ENCODE peak calls at places on chromosome 2, in ten cellular contexts. V is heart left ventricle, X is A549, O is Peyer's patch, R is transverse colon, S is vagina, M is NB4, Z is HCT116, H is sigmoid colon, U is upper lobe of left lung. J is an unnamed sample.

GRCh38 chr2:80499095-80499494 is 194.5 kb upstream of the LRRTM1 start:
- DNase-seq in U (no peak), M (peak; percentile 39), H (no peak), O (no peak), Z (peak; percentile 6), S (no peak), R (peak; percentile 28), X (peak; percentile 32), V (peak; percentile 39), J (no peak)

GRCh38 chr2:53820711-53821110 is 33.9 kb downstream of the ERLEC1 start:
- DNase-seq in O (no peak), Z (no peak), R (no peak), X (no peak), U (no peak), V (no peak), M (no peak), H (no peak), S (no peak), J (no peak)

GRCh38 chr2:134685967-134686366 is 32.8 kb downstream of the TMEM163 start:
- DNase-seq in X (no peak), U (no peak), H (no peak), O (no peak), V (no peak), S (no peak), R (no peak), Z (no peak), M (no peak), J (no peak)

GRCh38 chr2:75290600-75291140 is 91.3 kb upstream of the TACR1 start:
- DNase-seq in M (no peak), U (no peak), H (no peak), O (no peak), Z (no peak), X (peak; percentile 18), V (no peak), S (no peak), R (no peak), J (no peak)

GRCh38 chr2:18932864-18933263 is 343.5 kb upstream of the NT5C1B start:
- DNase-seq in U (no peak), Z (no peak), O (no peak), M (no peak), V (no peak), H (no peak), S (no peak), X (no peak), R (no peak), J (no peak)

GRCh38 chr2:8409461-8410260 is 272.2 kb upstream of the ID2 start:
- DNase-seq in R (no peak), S (no peak), H (no peak), Z (no peak), X (no peak), V (no peak), O (no peak), M (no peak), U (no peak), J (no peak)

GRCh38 chr2:196849895-196850294 is 40.7 kb upstream of the C2orf66 start:
- DNase-seq in X (peak; percentile 58), O (no peak), Z (no peak), V (no peak), R (peak; percentile 32), S (no peak), M (peak; percentile 12), H (no peak), U (no peak), J (peak; percentile 14)

GRCh38 chr2:173821451-173821850 is 143.7 kb downstream of the SP3 start:
- DNase-seq in X (no peak), M (no peak), U (no peak), V (no peak), Z (no peak), H (no peak), S (no peak), R (no peak), O (no peak), J (no peak)

GRCh38 chr2:43995733-43996533 is at the start of gene LRPPRC:
- DNase-seq in R (peak; percentile 94), S (no peak), H (peak; percentile 98), Z (peak; percentile 94), V (peak; percentile 96), M (peak; percentile 98), X (peak; percentile 98), O (peak; percentile 90), U (peak; percentile 92), J (peak; percentile 91)
- TF ChIP-seq POLR2A in R (peak; percentile 72), S (peak; percentile 32), H (peak; percentile 70), Z (peak; percentile 84), V (peak; percentile 35), M (peak; percentile 75), X (peak; percentile 97), O (peak; percentile 85), U (peak; percentile 86), J (peak; percentile 91)

GRCh38 chr2:60552096-60552850 is 1.2 kb downstream of the BCL11A start:
- DNase-seq in O (peak; percentile 74), X (peak; percentile 17), Z (no peak), H (peak; percentile 66), M (peak; percentile 81), R (no peak), U (peak; percentile 88), S (no peak), V (peak; percentile 40), J (no peak)

GRCh38 chr2:60550151-60550983 is 3.1 kb downstream of the BCL11A start:
- DNase-seq in H (peak; percentile 89), R (peak; percentile 87), S (no peak), V (peak; percentile 76), M (peak; percentile 96), U (peak; percentile 91), Z (peak; percentile 50), O (peak; percentile 82), X (peak; percentile 75), J (no peak)

GRCh38 chr2:60552851-60553495 is 481 bp downstream of the BCL11A start:
- DNase-seq in Z (no peak), O (no peak), X (no peak), U (peak; percentile 81), S (no peak), V (no peak), M (no peak), R (no peak), H (no peak), J (no peak)

GRCh38 chr2:60550984-60551240 is 2.5 kb downstream of the BCL11A start:
- DNase-seq in U (no peak), O (no peak), S (no peak), M (no peak), R (no peak), Z (no peak), V (no peak), H (no peak), X (no peak), J (no peak)

DNA sequence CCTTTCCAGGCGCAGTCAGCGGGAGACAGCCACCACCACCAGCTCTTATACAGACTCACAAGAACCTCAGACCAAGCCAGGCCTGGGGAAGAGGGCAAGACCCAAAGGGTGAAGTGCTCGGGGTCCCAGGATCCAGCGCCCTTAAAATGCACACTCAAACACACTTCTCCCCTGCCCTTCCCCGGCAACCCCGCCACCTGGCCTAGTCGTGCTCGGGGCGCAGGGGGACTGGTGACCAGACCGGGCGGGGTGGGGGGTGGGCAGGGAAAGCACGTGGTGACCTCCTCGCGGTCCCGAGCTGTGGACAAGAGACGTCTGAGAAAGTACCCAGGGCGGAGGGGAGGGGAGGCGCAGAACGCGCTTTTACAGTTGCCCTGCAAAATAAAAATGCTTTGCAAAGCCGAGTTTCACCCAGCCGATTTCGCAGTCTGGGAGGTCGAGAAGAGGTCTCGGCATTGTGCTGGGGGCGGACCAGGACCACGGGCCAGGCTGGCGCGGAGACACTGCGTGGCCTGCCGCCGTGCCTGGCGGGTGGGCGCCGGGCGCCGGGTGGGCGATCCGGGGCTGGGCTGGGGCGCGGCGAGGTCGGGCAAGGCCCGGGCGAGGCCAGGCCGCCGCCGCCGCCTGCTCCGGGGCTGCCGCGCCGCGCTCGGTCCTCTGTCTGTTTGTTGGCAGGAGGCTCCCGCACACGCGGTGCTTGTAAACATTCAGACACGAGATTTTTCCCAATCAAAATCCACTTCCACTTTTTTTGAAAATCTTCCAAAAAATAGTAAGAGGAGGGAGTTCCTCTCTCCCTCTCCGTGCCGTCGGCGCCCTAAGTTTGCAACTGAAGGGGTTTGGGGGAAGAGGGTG is 2.0 kb downstream of the BCL11A start:
- DNase-seq in H (peak; percentile 83), O (peak; percentile 67), U (peak; percentile 89), Z (no peak), V (peak; percentile 57), S (no peak), M (peak; percentile 80), X (peak; percentile 26), R (peak; percentile 57), J (no peak)
- TF ChIP-seq POLR2A in H (no peak), O (no peak), U (no peak), Z (no peak), V (no peak), S (no peak), M (no peak), X (no peak), R (no peak), J (no peak)

DNA sequence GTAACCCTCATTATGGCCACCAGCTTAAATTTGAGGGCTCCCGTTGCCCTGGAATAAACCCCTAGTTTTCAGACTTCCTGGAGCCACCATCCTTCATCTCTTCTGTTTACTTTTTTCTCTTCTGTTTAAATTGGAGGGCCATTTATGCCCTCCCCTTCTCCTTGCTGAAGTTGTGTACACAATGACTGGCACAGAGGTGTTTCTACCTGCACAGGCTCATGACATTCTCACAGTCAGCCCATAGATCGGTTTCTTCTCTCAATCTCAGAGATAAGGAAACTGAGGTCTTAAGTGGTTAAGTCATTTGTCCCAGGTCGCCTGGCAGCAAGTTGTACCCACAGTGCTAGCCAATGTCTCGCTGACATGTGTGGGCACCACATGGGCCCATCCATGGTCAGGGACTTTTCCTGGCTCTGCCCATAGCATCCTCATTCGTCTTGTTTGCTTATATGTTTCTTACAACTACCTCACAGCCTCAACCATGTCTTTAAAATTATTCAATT is 66.2 kb upstream of the ST3GAL5 start:
- DNase-seq in U (no peak), R (no peak), O (no peak), Z (no peak), H (no peak), S (no peak), M (no peak), X (peak; percentile 51), V (no peak), J (no peak)
- TF ChIP-seq POLR2A in U (no peak), R (no peak), O (no peak), Z (no peak), H (no peak), S (no peak), M (no peak), X (no peak), V (no peak), J (no peak)

DNA sequence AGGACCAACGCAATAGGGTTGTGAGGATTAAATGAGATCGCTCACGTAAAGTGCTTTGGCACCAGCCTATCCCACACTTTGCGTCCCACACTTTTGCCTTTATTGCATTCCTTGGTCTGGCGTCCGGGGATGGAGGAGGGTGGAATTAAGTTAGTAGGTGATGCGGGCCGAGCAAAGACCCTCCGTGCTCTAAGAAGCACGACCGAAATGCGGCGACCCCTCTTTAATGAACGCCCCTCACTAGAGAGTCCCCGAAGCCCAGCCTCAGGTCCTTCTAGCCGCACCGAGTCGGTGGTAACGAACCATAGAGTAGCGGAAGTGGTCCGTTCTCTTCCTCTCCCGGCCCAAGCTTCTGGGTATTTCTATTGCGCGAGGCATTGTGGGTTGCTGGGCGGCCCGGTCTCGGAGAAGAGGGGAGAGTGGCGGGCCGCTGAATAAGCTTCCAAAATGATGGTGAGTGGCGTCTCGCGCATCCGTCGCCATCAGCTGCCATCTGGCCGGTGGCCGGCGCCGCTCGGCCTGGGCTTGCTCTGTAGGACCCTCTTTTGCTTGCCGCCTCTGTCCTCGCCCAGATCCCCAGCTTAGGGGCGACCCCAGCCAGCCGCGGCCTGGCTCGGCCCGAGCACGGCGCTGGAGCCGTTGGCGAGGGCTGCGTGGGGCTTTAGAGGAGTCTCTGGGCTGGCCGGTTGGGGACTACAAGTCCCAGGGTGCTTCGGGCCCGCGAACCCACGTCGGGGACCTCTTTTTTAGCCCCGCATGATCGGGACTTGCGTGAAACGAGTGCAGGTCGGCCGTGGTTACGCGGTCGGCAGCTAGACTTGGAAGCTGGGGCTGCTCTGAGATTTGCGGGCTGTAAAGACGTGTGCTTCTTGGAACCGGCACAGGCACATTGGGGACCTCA is at the start of gene CCT7:
- DNase-seq in X (peak; percentile 95), R (peak; percentile 91), V (peak; percentile 92), H (peak; percentile 94), U (peak; percentile 93), S (no peak), O (peak; percentile 85), Z (peak; percentile 81), M (peak; percentile 96), J (peak; percentile 68)
- TF ChIP-seq POLR2A in X (peak; percentile 97), R (peak; percentile 76), V (no peak), H (peak; percentile 65), U (peak; percentile 74), S (no peak), O (peak; percentile 73), Z (peak; percentile 97), M (peak; percentile 92), J (peak; percentile 87)